ENCODE peak calls at places on chromosome 13, in five cellular contexts. P is MCF 10A, L is H9, Z is fibroblast of pulmonary artery, W is progenitor cell of endocrine pancreas. O is an unnamed sample.

GRCh38 chr13:106835477-106835876 is 267.5 kb upstream of the ARGLU1 start:
- DNase-seq in L (no peak), W (no peak), P (no peak), Z (no peak), O (no peak)

GRCh38 chr13:45055198-45055901 is 65.0 kb upstream of the GTF2F2 start:
- DNase-seq in W (no peak), Z (peak), P (peak), L (no peak), O (no peak)

GRCh38 chr13:98476106-98476505 is 100.8 kb downstream of the STK24 start:
- DNase-seq in Z (no peak), P (no peak), L (peak), W (no peak), O (no peak)

GRCh38 chr13:106103779-106104178 is 431.7 kb downstream of the EFNB2 start:
- DNase-seq in L (no peak), P (peak), W (no peak), Z (peak), O (no peak)

GRCh38 chr13:99690426-99691189 is 189.3 kb downstream of the TM9SF2 start:
- DNase-seq in L (no peak), Z (no peak), W (no peak), P (no peak), O (no peak)

GRCh38 chr13:20993661-20994440 is 67.5 kb downstream of the LATS2 start:
- DNase-seq in L (no peak), Z (peak), W (no peak), P (peak), O (no peak)

GRCh38 chr13:110643768-110644421 is 28.6 kb downstream of the NAXD start:
- DNase-seq in Z (no peak), W (no peak), P (no peak), L (peak), O (no peak)

GRCh38 chr13:37443538-37443937 is 155.0 kb downstream of the POSTN start:
- DNase-seq in Z (peak), P (peak), L (no peak), W (no peak), O (no peak)

GRCh38 chr13:64480648-64481047 is 2749.5 kb downstream of the PCDH9 start:
- DNase-seq in L (no peak), P (no peak), Z (no peak), W (no peak), O (no peak)

GRCh38 chr13:51371768-51372399 is 32.4 kb downstream of the SERPINE3 start:
- DNase-seq in P (no peak), L (no peak), Z (no peak), W (no peak), O (no peak)

GRCh38 chr13:77305276-77305675 is 21.6 kb downstream of the MYCBP2 start:
- DNase-seq in P (no peak), W (no peak), Z (peak), L (no peak), O (no peak)

GRCh38 chr13:20353973-20354372 is 121.9 kb upstream of the GJB6 start:
- DNase-seq in L (no peak), W (no peak), P (peak), Z (peak), O (no peak)

GRCh38 chr13:24511824-24512207 is 762 bp downstream of the PARP4 start:
- DNase-seq in Z (no peak), W (no peak), P (no peak), L (no peak), O (no peak)

GRCh38 chr13:19601749-19602725 is 31.4 kb upstream of the MPHOSPH8 start:
- DNase-seq in W (peak), Z (peak), L (peak), P (peak), O (peak)

GRCh38 chr13:67224148-67224846 is 5.8 kb downstream of the PCDH9 start:
- DNase-seq in P (peak), Z (peak), W (no peak), L (peak), O (no peak)

GRCh38 chr13:101416181-101417042 is at the start of gene NALCN:
- DNase-seq in L (peak), W (peak), P (peak), Z (peak), O (peak)

GRCh38 chr13:113843864-113844556 is 19.9 kb downstream of the GAS6 start:
- DNase-seq in L (no peak), W (no peak), Z (no peak), P (no peak), O (no peak)

GRCh38 chr13:35926859-35927530 is 204.2 kb downstream of the DCLK1 start:
- DNase-seq in L (no peak), Z (no peak), W (no peak), P (no peak), O (no peak)

GRCh38 chr13:22061371-22061805 is 390.5 kb downstream of the FGF9 start:
- DNase-seq in Z (no peak), W (no peak), P (no peak), L (peak), O (no peak)

DNA sequence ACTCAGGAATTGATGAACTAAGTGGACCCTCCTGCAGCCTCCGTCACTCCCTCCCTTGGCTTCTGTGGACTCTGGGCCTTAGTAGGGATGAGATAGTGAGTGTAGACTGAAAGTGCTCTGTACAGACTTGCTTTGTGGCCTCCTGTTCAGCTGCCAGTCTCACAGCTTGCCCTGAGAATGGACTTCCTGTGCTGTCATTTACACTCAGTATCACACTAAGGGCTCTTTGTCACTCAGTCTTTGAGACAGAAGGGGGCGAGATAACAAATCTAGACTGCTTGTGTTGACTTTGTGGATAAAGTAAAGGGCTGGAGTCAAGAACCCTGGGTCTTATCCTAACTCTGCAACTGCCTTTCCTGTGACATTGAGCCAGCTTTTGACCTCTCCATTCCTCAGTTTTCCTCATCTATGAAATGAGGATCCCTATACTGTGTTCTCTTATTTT is 21.0 kb upstream of the SPRY2 start:
- DNase-seq in P (no peak), L (peak), Z (no peak), W (no peak), O (no peak)
- TF ChIP-seq CTCF in P (no peak), L (peak), Z (no peak), W (no peak), O (peak)

GRCh38 chr13:73767747-73768315 is 366.4 kb downstream of the KLF12 start:
- DNase-seq in P (peak), Z (no peak), W (no peak), L (no peak), O (no peak)
- TF ChIP-seq CTCF in P (no peak), Z (peak), W (peak), L (peak), O (peak)

DNA sequence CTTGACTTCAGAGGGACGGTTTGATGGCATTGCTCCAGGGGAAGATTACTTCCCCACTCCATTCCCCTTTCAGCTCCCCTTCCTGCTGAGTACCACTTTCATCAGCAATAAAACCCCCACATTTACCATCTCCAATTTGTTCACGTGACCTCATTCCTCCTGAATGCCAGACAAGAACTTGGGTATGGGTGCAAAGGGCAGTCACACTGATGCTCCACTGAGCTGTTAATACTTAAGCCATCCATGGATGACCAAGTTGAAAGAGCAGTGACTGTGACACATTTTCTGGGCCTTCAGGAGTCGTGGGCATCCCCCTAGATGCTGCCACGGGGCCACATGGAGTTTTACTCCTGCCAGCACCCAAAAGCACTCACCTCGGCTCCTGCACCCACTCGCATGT is 93.1 kb downstream of the STOML3 start:
- DNase-seq in Z (no peak), W (no peak), L (no peak), P (no peak), O (no peak)
- TF ChIP-seq CTCF in Z (no peak), W (no peak), L (no peak), P (no peak), O (no peak)

GRCh38 chr13:102484329-102484728 is 82.5 kb upstream of the FGF14 start:
- DNase-seq in P (peak), Z (no peak), W (no peak), L (no peak), O (no peak)
- TF ChIP-seq CTCF in P (peak), Z (no peak), W (no peak), L (peak), O (peak)

GRCh38 chr13:34087791-34088190 is 269.8 kb downstream of the RFC3 start:
- DNase-seq in W (no peak), P (no peak), Z (no peak), L (no peak), O (no peak)
- TF ChIP-seq CTCF in W (no peak), P (no peak), Z (no peak), L (no peak), O (no peak)